ENCODE peak calls at places on chromosomes 4 and X, in five cellular contexts. D, I, V, R and Q are unnamed samples.
A peak's percentile ranks its signal among the peaks of the same experiment; 100 is the strongest.

GRCh38 chr4:76473186-76473585 is 38.2 kb downstream of the SHROOM3 start:
- DNase-seq in D (no peak), I (no peak), V (no peak), R (no peak), Q (no peak)

GRCh38 chr4:99572527-99573240 is 1.9 kb upstream of the MTTP start:
- DNase-seq in D (no peak), I (no peak), V (no peak), R (no peak), Q (no peak)

GRCh38 chr4:143307536-143307935 is 29.1 kb upstream of the GAB1 start:
- DNase-seq in D (no peak), I (no peak), V (no peak), R (no peak), Q (no peak)

GRCh38 chr4:113423631-113424030 is 337.9 kb downstream of the CAMK2D start:
- DNase-seq in D (no peak), I (no peak), V (no peak), R (no peak), Q (no peak)

GRCh38 chrX:39613997-39614679 is 483.6 kb downstream of the BCOR start:
- DNase-seq in D (no peak), I (no peak), V (no peak), R (peak; percentile 82), Q (no peak)

GRCh38 chrX:13110427-13111324 is 66.3 kb upstream of the FAM9C start:
- DNase-seq in D (no peak), I (peak; percentile 59), V (peak; percentile 95), R (peak; percentile 11), Q (no peak)

GRCh38 chrX:80335062-80335830 is 85.0 kb upstream of the TENT5D start:
- DNase-seq in D (no peak), I (no peak), V (no peak), R (no peak), Q (peak; percentile 3)

GRCh38 chr4:98326168-98326567 is 65.0 kb downstream of the RAP1GDS1 start:
- DNase-seq in D (no peak), I (no peak), V (no peak), R (no peak), Q (no peak)

GRCh38 chr4:76749361-76749760 is 148.6 kb downstream of the SOWAHB start:
- DNase-seq in D (no peak), I (no peak), V (no peak), R (no peak), Q (no peak)

GRCh38 chr4:86919824-86920223 is 15.0 kb upstream of the AFF1 start:
- DNase-seq in D (no peak), I (no peak), V (peak; percentile 77), R (no peak), Q (no peak)

GRCh38 chr4:121072836-121073362 is 564 bp upstream of the NDNF start:
- DNase-seq in D (no peak), I (no peak), V (no peak), R (no peak), Q (peak; percentile 47)

GRCh38 chrX:154096140-154097002 is 1.1 kb downstream of the MECP2 start:
- DNase-seq in D (no peak), I (no peak), V (no peak), R (peak; percentile 38), Q (no peak)

GRCh38 chr4:183905081-183905592 is at the start of gene STOX2:
- DNase-seq in D (no peak), I (no peak), V (peak; percentile 18), R (peak; percentile 79), Q (peak; percentile 78)